ENCODE peak calls at places on chromosomes 16 and 17, in ten cellular contexts. K is SK-MEL-5; W is activated gamma-delta T cell treated with Interleukin-2 at 50 U/mL for 16 hours; Z is kidney glomerular epithelial cell; A is hepatic stellate cell; P is ascending aorta; C is HCT116; L is central memory CD4-positive, alpha-beta T cell; S is A549; T is renal cortical epithelial cell. V is an unnamed sample.

GRCh38 chr17:48541574-48542113 is 3.3 kb downstream of the HOXB2 start:
- DNase-seq in P (no peak), A (peak), Z (peak), S (no peak), L (peak), K (no peak), W (peak), T (no peak), C (no peak), V (no peak)

GRCh38 chr17:13984956-13985355 is 84.3 kb upstream of the COX10 start:
- DNase-seq in A (no peak), K (no peak), Z (no peak), W (no peak), C (no peak), P (no peak), L (no peak), S (no peak), T (no peak), V (no peak)

GRCh38 chr16:64983226-64983625 is 138.6 kb downstream of the CDH11 start:
- DNase-seq in K (no peak), Z (no peak), L (no peak), W (no peak), P (no peak), C (no peak), A (no peak), T (no peak), S (no peak), V (no peak)

GRCh38 chr17:76381633-76382304 is 2.6 kb upstream of the SPHK1 start:
- DNase-seq in P (no peak), L (no peak), K (no peak), W (no peak), T (no peak), C (no peak), S (no peak), A (no peak), Z (no peak), V (no peak)

GRCh38 chr16:49856741-49857330 is 924 bp upstream of the ZNF423 start:
- DNase-seq in Z (peak), P (no peak), S (peak), C (peak), L (no peak), T (no peak), W (no peak), K (peak), A (peak), V (peak)

GRCh38 chr17:50356892-50357510 is 11.1 kb downstream of the XYLT2 start:
- DNase-seq in P (no peak), Z (no peak), T (no peak), L (no peak), S (no peak), C (no peak), K (no peak), A (no peak), W (no peak), V (no peak)

GRCh38 chr16:31393056-31393455 is at the start of gene ITGAD:
- DNase-seq in W (no peak), P (no peak), L (no peak), T (no peak), S (no peak), C (no peak), K (no peak), Z (no peak), A (no peak), V (no peak)

GRCh38 chr17:14737984-14738651 is 437.2 kb downstream of the HS3ST3B1 start:
- DNase-seq in K (no peak), T (peak), A (peak), P (peak), C (no peak), W (no peak), L (no peak), Z (no peak), S (peak), V (peak)

GRCh38 chr17:59762022-59762825 is 54.8 kb downstream of the VMP1 start:
- DNase-seq in C (peak), Z (peak), K (peak), P (no peak), W (no peak), S (no peak), A (peak), L (no peak), T (peak), V (no peak)

GRCh38 chr16:31476305-31477219 is 4.6 kb downstream of the TGFB1I1 start:
- DNase-seq in W (peak), L (peak), Z (no peak), P (no peak), K (no peak), A (no peak), T (no peak), C (no peak), S (no peak), V (peak)

GRCh38 chr17:30388321-30389179 is 9.8 kb downstream of the CPD start:
- DNase-seq in Z (no peak), T (no peak), C (no peak), K (no peak), L (no peak), W (no peak), S (no peak), P (no peak), A (no peak), V (no peak)

GRCh38 chr17:80472996-80473395 is 3.4 kb downstream of the NPTX1 start:
- DNase-seq in P (no peak), L (no peak), S (no peak), Z (no peak), W (no peak), T (no peak), C (no peak), K (no peak), A (no peak), V (no peak)

GRCh38 chr17:30788918-30789317 is 35.6 kb downstream of the CRLF3 start:
- DNase-seq in L (no peak), W (no peak), P (no peak), Z (peak), A (peak), T (no peak), C (no peak), S (no peak), K (no peak), V (no peak)

GRCh38 chr16:75074920-75075687 is 41.5 kb downstream of the LDHD start:
- DNase-seq in Z (no peak), K (peak), L (peak), P (peak), C (no peak), T (no peak), S (no peak), W (peak), A (no peak), V (no peak)

GRCh38 chr16:23567602-23568001 is 10.1 kb downstream of the UBFD1 start:
- DNase-seq in P (no peak), L (no peak), A (no peak), K (no peak), Z (no peak), S (no peak), W (no peak), C (no peak), T (no peak), V (no peak)